ENCODE peak calls at places on chromosomes 12 and 14, in six cellular contexts. E is AG04450, W is K562, V is right atrium auricular region, Q is A549, J is cardiac muscle cell. S is an unnamed sample.

GRCh38 chr14:24058260-24058950 is 6.6 kb downstream of the CARMIL3 start:
- DNase-seq in E (peak; percentile 59), W (peak; percentile 64), V (peak; percentile 78), Q (peak; percentile 71), J (peak; percentile 76), S (peak; percentile 67)

GRCh38 chr12:45216297-45216982 is 545 bp downstream of the ANO6 start:
- DNase-seq in E (no peak), W (peak; percentile 66), V (peak; percentile 63), Q (peak; percentile 59), J (peak; percentile 57), S (peak; percentile 71)

GRCh38 chr12:103672401-103673119 is 85.5 kb downstream of the STAB2 start:
- DNase-seq in E (no peak), W (no peak), V (no peak), Q (peak; percentile 60), J (no peak), S (no peak)

GRCh38 chr12:124939428-124940142 is 25.1 kb upstream of the UBC start:
- DNase-seq in E (peak; percentile 95), W (peak; percentile 81), V (peak; percentile 91), Q (peak; percentile 97), J (peak; percentile 94), S (peak; percentile 96)

GRCh38 chr14:64419003-64419402 is 30.9 kb downstream of the MTHFD1 start:
- DNase-seq in E (no peak), W (no peak), V (no peak), Q (no peak), J (no peak), S (no peak)

GRCh38 chr14:79196216-79196615 is 1015.1 kb downstream of the DIO2 start:
- DNase-seq in E (no peak), W (no peak), V (no peak), Q (no peak), J (no peak), S (no peak)

GRCh38 chr14:90454041-90455000 is 57.5 kb downstream of the CALM1 start:
- DNase-seq in E (peak; percentile 45), W (peak; percentile 95), V (peak; percentile 85), Q (peak; percentile 71), J (peak; percentile 86), S (peak; percentile 57)

GRCh38 chr12:106764738-106765137 is 9.7 kb upstream of the RIC8B start:
- DNase-seq in E (no peak), W (no peak), V (no peak), Q (peak; percentile 24), J (peak; percentile 78), S (no peak)

GRCh38 chr14:104859900-104860299 is 5.2 kb upstream of the CEP170B start:
- DNase-seq in E (no peak), W (no peak), V (no peak), Q (no peak), J (no peak), S (no peak)

GRCh38 chr14:22520235-22520634 is 68.8 kb downstream of the DAD1 start:
- DNase-seq in E (peak; percentile 45), W (peak; percentile 59), V (no peak), Q (no peak), J (peak; percentile 91), S (no peak)

GRCh38 chr14:69023035-69023434 is 43.9 kb upstream of the ACTN1 start:
- DNase-seq in E (no peak), W (no peak), V (no peak), Q (no peak), J (no peak), S (no peak)

GRCh38 chr12:68557011-68557715 is 53.5 kb upstream of the RAP1B start:
- DNase-seq in E (peak; percentile 58), W (no peak), V (no peak), Q (peak; percentile 20), J (peak; percentile 75), S (peak; percentile 83)

GRCh38 chr14:51203881-51204280 is 36.2 kb upstream of the TMX1 start:
- DNase-seq in E (no peak), W (no peak), V (no peak), Q (no peak), J (no peak), S (no peak)

GRCh38 chr12:58939399-58940100 is 19.2 kb upstream of the LRIG3 start:
- DNase-seq in E (no peak), W (no peak), V (no peak), Q (no peak), J (no peak), S (no peak)

GRCh38 chr12:72057330-72057911 is 118.8 kb downstream of the TPH2 start:
- DNase-seq in E (no peak), W (no peak), V (no peak), Q (no peak), J (peak; percentile 1), S (no peak)

GRCh38 chr12:119179335-119180021 is 747 bp downstream of the HSPB8 start:
- DNase-seq in E (no peak), W (no peak), V (no peak), Q (peak; percentile 69), J (peak; percentile 44), S (peak; percentile 52)

GRCh38 chr12:12582895-12583303 is 20.2 kb upstream of the DUSP16 start:
- DNase-seq in E (no peak), W (no peak), V (no peak), Q (peak; percentile 94), J (peak; percentile 21), S (no peak)

GRCh38 chr14:31854508-31855075 is 222.5 kb upstream of the ARHGAP5 start:
- DNase-seq in E (no peak), W (no peak), V (no peak), Q (no peak), J (no peak), S (no peak)

GRCh38 chr12:20274008-20274407 is 94.3 kb upstream of the PDE3A start:
- DNase-seq in E (no peak), W (no peak), V (no peak), Q (no peak), J (no peak), S (no peak)

GRCh38 chr14:91228112-91229004 is 16.1 kb downstream of the GPR68 start:
- DNase-seq in E (no peak), W (peak; percentile 48), V (no peak), Q (no peak), J (peak; percentile 39), S (no peak)

GRCh38 chr14:35336171-35337073 is 44.2 kb downstream of the PSMA6 start:
- DNase-seq in E (peak; percentile 59), W (peak; percentile 78), V (peak; percentile 95), Q (peak; percentile 98), J (peak; percentile 99), S (peak; percentile 35)

DNA sequence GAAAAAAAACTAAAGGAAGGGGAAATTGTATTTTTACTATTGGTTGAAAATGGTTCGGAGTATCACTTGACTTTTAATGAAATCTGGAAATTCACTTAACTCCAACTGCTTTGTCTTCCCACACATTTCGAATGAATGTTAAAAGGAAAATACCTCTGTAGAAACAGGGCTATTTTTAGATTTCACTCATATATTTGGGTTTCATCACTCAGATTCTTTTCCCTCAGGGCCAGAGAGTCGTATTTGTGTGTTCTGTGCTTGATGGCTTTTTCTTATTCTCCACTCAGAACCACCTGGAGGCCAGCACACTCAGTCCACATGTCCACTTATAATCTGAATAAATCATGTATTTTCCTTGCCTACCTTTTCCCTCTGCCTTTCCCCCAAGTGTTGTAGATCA is 39.9 kb downstream of the DAAM1 start:
- DNase-seq in E (no peak), W (no peak), V (no peak), Q (no peak), J (peak; percentile 32), S (no peak)
- H3K4me3 ChIP-seq in E (no peak overlapping the region), W (no peak overlapping the region), V (no peak overlapping the region), Q (no peak overlapping the region), J (no peak overlapping the region), S (no peak overlapping the region)

GRCh38 chr12:51826881-51827280 is 21.6 kb downstream of the FIGNL2 start:
- DNase-seq in E (no peak), W (no peak), V (no peak), Q (no peak), J (no peak), S (no peak)
- H3K27ac ChIP-seq in E (no peak overlapping the region), W (no peak overlapping the region), V (no peak overlapping the region), Q (no peak overlapping the region), J (no peak overlapping the region), S (no peak overlapping the region)

GRCh38 chr14:101966742-101967141 is 2.4 kb downstream of the DYNC1H1 start:
- DNase-seq in E (no peak), W (no peak), V (no peak), Q (no peak), J (no peak), S (no peak)

GRCh38 chr14:101964297-101965144 is at the start of gene DYNC1H1:
- DNase-seq in E (peak; percentile 83), W (peak; percentile 88), V (peak; percentile 97), Q (peak; percentile 91), J (peak; percentile 99), S (peak; percentile 85)

GRCh38 chr14:101963611-101964296 is 619 bp upstream of the DYNC1H1 start:
- DNase-seq in E (no peak), W (no peak), V (no peak), Q (no peak), J (no peak), S (no peak)

GRCh38 chr14:101965796-101966718 is 1.7 kb downstream of the DYNC1H1 start:
- DNase-seq in E (no peak), W (no peak), V (no peak), Q (peak; percentile 47), J (peak; percentile 39), S (no peak)

GRCh38 chr14:101965145-101965531 is 765 bp downstream of the DYNC1H1 start:
- DNase-seq in E (no peak), W (peak; percentile 39), V (peak; percentile 83), Q (peak; percentile 70), J (peak; percentile 60), S (peak; percentile 57)
- H3K4me3 ChIP-seq in E (peak overlapping the region; percentile 92), W (peak overlapping the region; percentile 96), V (peak overlapping the region; percentile 99), Q (peak overlapping the region; percentile 91), J (peak overlapping the region; percentile 94), S (peak overlapping the region; percentile 95)

GRCh38 chr14:54213531-54213930 is 183.3 kb upstream of the CDKN3 start:
- DNase-seq in E (no peak), W (no peak), V (no peak), Q (no peak), J (no peak), S (no peak)

GRCh38 chr14:54209501-54210231 is 187.1 kb upstream of the CDKN3 start:
- DNase-seq in E (no peak), W (no peak), V (no peak), Q (no peak), J (peak; percentile 73), S (no peak)

GRCh38 chr14:54207991-54208520 is 188.8 kb upstream of the CDKN3 start:
- DNase-seq in E (no peak), W (no peak), V (no peak), Q (no peak), J (peak; percentile 40), S (no peak)

GRCh38 chr14:54208751-54209150 is 188.1 kb upstream of the CDKN3 start:
- DNase-seq in E (no peak), W (no peak), V (no peak), Q (no peak), J (no peak), S (no peak)

DNA sequence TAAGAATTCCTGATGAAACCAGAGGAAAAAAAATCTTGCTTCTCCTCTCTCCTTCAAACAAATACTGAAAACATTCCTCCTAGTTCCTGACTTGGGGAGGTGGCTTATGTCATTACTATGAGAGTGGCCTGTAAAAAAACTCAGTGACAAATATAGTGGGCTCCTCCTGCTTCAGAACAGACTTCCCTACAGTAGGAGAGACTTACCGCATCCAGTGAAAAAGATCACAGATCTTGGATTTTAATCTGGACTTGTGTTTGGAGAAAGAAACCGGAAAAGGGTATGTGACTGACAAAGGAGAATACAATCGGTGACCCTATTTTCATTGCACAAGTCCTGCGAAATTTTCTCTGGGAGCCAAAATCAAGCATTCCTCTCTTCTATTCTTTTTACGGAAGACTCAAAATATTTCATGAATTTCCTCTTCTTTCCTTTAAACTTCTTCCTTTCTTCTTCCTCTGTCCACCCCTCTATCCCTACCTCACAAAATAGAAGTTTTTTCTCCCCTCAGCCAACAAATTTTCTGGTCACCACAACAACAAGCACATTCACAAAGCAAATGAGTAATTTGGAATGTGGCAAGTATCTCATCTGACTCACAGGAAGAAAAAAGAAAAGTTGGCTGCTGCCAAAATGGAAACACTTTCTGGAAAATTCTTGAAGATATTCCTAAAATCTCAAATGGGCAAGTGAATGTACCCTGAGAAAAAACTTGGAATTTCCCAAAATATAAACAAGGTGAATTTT is 185.1 kb upstream of the CDKN3 start:
- DNase-seq in E (no peak), W (no peak), V (no peak), Q (peak; percentile 7), J (peak; percentile 94), S (peak; percentile 86)
- H3K27ac ChIP-seq in E (no peak overlapping the region), W (no peak overlapping the region), V (peak overlapping the region; percentile 52), Q (no peak overlapping the region), J (no peak overlapping the region), S (peak overlapping the region; percentile 97)